ENCODE peak calls at places on chromosomes 6 and 20, in five cellular contexts. H is IMR-90, G is GM23338, K is HCT116, N is heart right ventricle. F is an unnamed sample. For H3K27me3, the result is how much of the 10 kb centered on the place peaks cover.

GRCh38 chr6:4615231-4615630 is 161.0 kb upstream of the CDYL start:
- DNase-seq in H (no peak), G (no peak), K (no peak), N (no peak), F (no peak)

GRCh38 chr6:90186637-90187361 is 109.8 kb downstream of the BACH2 start:
- DNase-seq in H (no peak), G (peak), K (no peak), N (no peak), F (no peak)

GRCh38 chr20:51378171-51378928 is 164.2 kb downstream of the NFATC2 start:
- DNase-seq in H (no peak), G (peak), K (no peak), N (no peak), F (no peak)

GRCh38 chr20:10171864-10172751 is 46.5 kb upstream of the SNAP25 start:
- DNase-seq in H (peak), G (peak), K (no peak), N (peak), F (no peak)

GRCh38 chr6:169216830-169217229 is 36.8 kb downstream of the THBS2 start:
- DNase-seq in H (no peak), G (no peak), K (no peak), N (no peak), F (no peak)

GRCh38 chr6:133198725-133199124 is 42.4 kb upstream of the EYA4 start:
- DNase-seq in H (peak), G (no peak), K (peak), N (no peak), F (no peak)

GRCh38 chr6:36028887-36029324 is 1.3 kb downstream of the MAPK14 start:
- DNase-seq in H (peak), G (peak), K (no peak), N (peak), F (peak)

GRCh38 chr20:61764471-61765020 is 301.1 kb downstream of the TAF4 start:
- DNase-seq in H (no peak), G (no peak), K (no peak), N (no peak), F (no peak)

GRCh38 chr6:14468656-14469321 is 351.2 kb downstream of the CD83 start:
- DNase-seq in H (no peak), G (no peak), K (no peak), N (no peak), F (no peak)

GRCh38 chr20:6812530-6812929 is 45.0 kb downstream of the BMP2 start:
- DNase-seq in H (no peak), G (peak), K (no peak), N (no peak), F (no peak)

GRCh38 chr6:155100087-155100486 is 105.0 kb downstream of the TIAM2 start:
- DNase-seq in H (peak), G (no peak), K (no peak), N (peak), F (no peak)

GRCh38 chr6:152309648-152310047 is 327.5 kb downstream of the SYNE1 start:
- DNase-seq in H (no peak), G (peak), K (no peak), N (no peak), F (no peak)

GRCh38 chr20:52103911-52104545 is 87.6 kb downstream of the ZFP64 start:
- DNase-seq in H (peak), G (peak), K (no peak), N (no peak), F (no peak)

GRCh38 chr6:143018955-143019354 is 41.7 kb upstream of the AIG1 start:
- DNase-seq in H (peak), G (no peak), K (no peak), N (no peak), F (no peak)

GRCh38 chr6:3848380-3848779 is 793 bp upstream of the FAM50B start:
- DNase-seq in H (no peak), G (peak), K (no peak), N (no peak), F (no peak)

GRCh38 chr20:58890073-58890453 is 37.5 kb downstream of the GNAS start:
- DNase-seq in H (no peak), G (no peak), K (no peak), N (no peak), F (no peak)

GRCh38 chr6:111407686-111408085 is 75.3 kb downstream of the REV3L start:
- DNase-seq in H (no peak), G (no peak), K (no peak), N (no peak), F (no peak)

GRCh38 chr6:38452816-38453215 is 186.9 kb downstream of the BTBD9 start:
- DNase-seq in H (no peak), G (no peak), K (no peak), N (no peak), F (no peak)

GRCh38 chr6:130069471-130069870 is 51.1 kb downstream of the L3MBTL3 start:
- DNase-seq in H (no peak), G (no peak), K (no peak), N (no peak), F (no peak)

GRCh38 chr6:134719850-134720249 is 230.1 kb downstream of the ALDH8A1 start:
- DNase-seq in H (no peak), G (no peak), K (no peak), N (no peak), F (no peak)

GRCh38 chr6:134722429-134722828 is 227.5 kb downstream of the ALDH8A1 start:
- DNase-seq in H (no peak), G (no peak), K (no peak), N (no peak), F (no peak)

GRCh38 chr6:134722996-134723871 is 226.7 kb downstream of the ALDH8A1 start:
- DNase-seq in H (peak), G (no peak), K (no peak), N (no peak), F (no peak)

GRCh38 chr6:134721095-134721400 is 228.9 kb downstream of the ALDH8A1 start:
- DNase-seq in H (peak), G (no peak), K (no peak), N (no peak), F (no peak)

GRCh38 chr6:134720353-134721094 is 229.4 kb downstream of the ALDH8A1 start:
- DNase-seq in H (no peak), G (no peak), K (no peak), N (no peak), F (no peak)
- H3K27ac ChIP-seq in H (peak), G (no peak), K (no peak), N (peak), F (peak)

GRCh38 chr6:10383312-10384063 is 31.4 kb downstream of the TFAP2A start:
- DNase-seq in H (no peak), G (peak), K (peak), N (no peak), F (no peak)

GRCh38 chr6:10384719-10385511 is 30.0 kb downstream of the TFAP2A start:
- DNase-seq in H (no peak), G (peak), K (no peak), N (no peak), F (no peak)

GRCh38 chr6:10384333-10384718 is 30.5 kb downstream of the TFAP2A start:
- DNase-seq in H (no peak), G (no peak), K (no peak), N (no peak), F (no peak)

GRCh38 chr6:10382728-10383127 is 32.1 kb downstream of the TFAP2A start:
- DNase-seq in H (no peak), G (no peak), K (no peak), N (no peak), F (no peak)

DNA sequence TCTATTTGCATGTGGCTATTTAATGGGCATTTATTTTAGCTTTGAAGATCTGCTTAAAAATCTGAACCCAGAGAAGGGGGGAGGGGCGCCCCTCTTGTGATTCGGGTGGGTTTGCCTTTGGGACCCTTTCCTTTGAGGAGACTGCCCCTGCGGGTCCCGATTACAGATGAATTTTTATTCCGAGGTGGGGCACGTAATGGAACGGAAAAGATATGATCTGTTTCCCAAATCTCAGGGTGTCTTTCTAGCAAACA is 30.9 kb downstream of the TFAP2A start:
- DNase-seq in H (no peak), G (no peak), K (no peak), N (no peak), F (no peak)
- H3K27me3 ChIP-seq in H (half or more), G (half or more), K (under half), N (half or more), F (under half)

DNA sequence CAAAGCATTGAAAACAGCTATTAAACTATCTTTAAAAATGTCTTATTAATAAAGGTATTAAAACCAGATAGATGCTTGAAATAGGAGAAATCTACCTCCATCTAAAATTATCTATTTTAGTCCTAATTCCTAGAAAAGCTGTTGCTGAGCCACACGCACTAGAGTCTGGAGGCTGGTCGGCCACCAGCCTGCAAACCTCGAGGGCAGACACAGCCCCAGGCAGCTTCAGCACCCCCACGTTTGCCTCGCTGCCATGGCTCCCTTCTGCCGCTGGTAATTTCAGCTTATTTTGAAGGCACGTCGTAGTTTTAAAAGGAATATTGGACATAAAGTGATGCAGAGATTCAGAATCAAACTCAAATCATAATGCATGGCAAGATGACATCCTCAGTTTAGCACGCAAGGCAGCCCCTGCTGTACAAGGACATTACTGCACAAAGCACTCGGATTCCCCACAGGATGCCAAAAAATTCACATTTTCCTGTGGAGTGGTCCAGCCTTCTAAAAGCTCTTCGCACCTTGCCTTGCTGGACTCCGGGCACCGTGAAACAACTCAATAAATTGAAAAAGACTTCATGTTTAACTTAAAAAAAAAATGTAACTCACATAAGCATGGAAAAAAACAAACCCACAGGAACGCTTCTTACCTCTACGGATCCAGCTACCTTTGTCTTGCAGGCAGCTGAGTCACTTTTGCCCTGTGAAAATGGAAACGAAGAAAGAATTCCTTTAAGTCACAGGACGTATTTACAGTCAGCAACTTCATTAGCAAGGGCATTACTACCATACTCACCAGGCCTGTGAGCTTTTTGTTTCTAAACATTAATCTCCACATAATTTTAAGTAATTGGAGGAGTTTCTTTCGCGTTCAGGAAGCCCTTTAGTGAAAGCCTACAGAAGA is 143.4 kb upstream of the RPS6KA2 start:
- DNase-seq in H (peak), G (peak), K (no peak), N (no peak), F (peak)
- TF ChIP-seq CTCF in H (peak), G (peak), K (peak), N (no peak), F (no peak)

GRCh38 chr20:42949865-42950264 is 239.8 kb downstream of the PTPRT start:
- DNase-seq in H (no peak), G (no peak), K (no peak), N (no peak), F (no peak)

GRCh38 chr20:42941629-42942028 is 248.1 kb downstream of the PTPRT start:
- DNase-seq in H (no peak), G (no peak), K (no peak), N (no peak), F (no peak)

GRCh38 chr20:42945194-42945593 is 244.5 kb downstream of the PTPRT start:
- DNase-seq in H (no peak), G (no peak), K (no peak), N (no peak), F (no peak)

GRCh38 chr20:42945595-42945994 is 244.1 kb downstream of the PTPRT start:
- DNase-seq in H (no peak), G (no peak), K (no peak), N (no peak), F (no peak)
- H3K27ac ChIP-seq in H (no peak), G (no peak), K (no peak), N (no peak), F (no peak)

GRCh38 chr20:4247261-4247660 is 231.9 kb upstream of the RNF24 start:
- DNase-seq in H (no peak), G (no peak), K (no peak), N (no peak), F (no peak)

GRCh38 chr20:4245542-4245941 is 230.2 kb upstream of the RNF24 start:
- DNase-seq in H (no peak), G (no peak), K (no peak), N (no peak), F (no peak)

GRCh38 chr20:4244700-4245485 is 229.5 kb upstream of the RNF24 start:
- DNase-seq in H (no peak), G (no peak), K (no peak), N (no peak), F (no peak)

GRCh38 chr20:4246428-4246827 is 231.1 kb upstream of the RNF24 start:
- DNase-seq in H (no peak), G (no peak), K (no peak), N (no peak), F (no peak)

DNA sequence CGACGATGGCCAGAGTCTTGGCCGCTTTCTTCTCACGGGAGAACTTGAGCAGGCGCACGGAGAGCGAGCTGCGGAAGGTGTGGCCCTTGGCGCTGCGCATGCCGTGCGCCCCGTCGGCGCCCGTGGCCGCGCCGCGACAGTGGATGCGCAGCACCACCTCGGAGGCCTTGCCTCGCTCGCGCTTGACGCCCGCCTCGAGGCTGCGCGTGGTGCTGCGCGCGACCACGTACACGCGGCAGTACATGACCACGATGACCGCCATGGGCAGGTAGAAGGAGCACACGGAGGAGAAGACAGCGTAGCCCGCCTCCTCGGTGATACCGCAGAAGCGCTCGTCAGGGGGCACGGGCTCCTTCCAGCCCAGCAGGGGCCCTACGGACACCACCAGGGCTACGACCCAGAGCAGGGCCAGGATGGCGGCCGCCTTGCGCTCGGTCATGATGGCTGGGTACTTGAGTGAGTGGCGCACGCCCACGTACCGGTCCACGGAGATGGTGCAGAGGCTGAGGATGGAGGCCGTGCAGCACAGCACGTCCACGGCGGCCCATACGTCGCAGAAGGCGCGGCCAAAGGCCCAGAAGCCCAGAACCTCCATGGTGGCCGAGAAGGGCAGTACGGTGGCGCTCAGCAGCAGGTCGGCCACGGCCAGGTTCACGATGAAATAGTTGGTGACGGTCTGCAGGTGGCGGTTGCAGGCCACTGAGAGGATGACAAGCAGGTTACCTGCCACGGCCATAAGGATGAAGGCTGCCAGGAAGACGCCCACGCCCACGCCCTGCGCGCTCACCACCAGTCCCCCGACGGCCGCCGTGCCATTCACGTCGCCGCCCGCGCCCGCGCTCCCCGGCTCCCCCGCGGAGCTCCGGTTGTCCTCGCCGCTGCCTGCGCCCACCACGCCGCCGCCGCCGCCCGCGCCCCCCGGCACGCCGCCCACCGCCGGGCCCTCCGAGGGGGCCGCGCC is 232.8 kb upstream of the RNF24 start:
- DNase-seq in H (no peak), G (peak), K (no peak), N (no peak), F (no peak)
- H3K27me3 ChIP-seq in H (under half), G (half or more), K (under half), N (under half), F (under half)

GRCh38 chr6:52063584-52064400 is 23.6 kb downstream of the PKHD1 start:
- DNase-seq in H (peak), G (peak), K (peak), N (no peak), F (peak)
- TF ChIP-seq CTCF in H (peak), G (peak), K (peak), N (peak), F (peak)

DNA sequence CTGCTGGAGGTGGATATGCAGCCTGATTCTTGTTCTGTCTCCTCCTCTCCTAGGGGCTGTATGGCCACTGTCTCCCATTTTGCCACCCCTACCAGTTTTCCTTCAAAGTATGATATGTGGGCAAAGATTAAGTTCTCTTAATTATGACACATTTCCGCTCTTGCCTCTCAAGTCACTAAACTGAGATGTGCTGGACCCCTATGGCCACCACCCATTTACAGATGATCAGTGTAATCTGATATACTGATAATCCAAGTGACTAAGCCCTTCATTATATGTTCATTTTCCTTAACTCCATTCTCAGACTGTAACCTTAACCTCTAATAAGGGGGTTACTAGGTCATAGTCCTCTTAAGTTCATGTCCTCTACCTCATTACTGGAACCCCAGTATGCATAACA is 711 bp upstream of the C20orf141 start:
- DNase-seq in H (peak), G (no peak), K (no peak), N (no peak), F (no peak)
- H3K27ac ChIP-seq in H (peak), G (no peak), K (no peak), N (no peak), F (no peak)

GRCh38 chr6:160130729-160131484 is 9.3 kb downstream of the SLC22A1 start:
- DNase-seq in H (no peak), G (no peak), K (no peak), N (no peak), F (no peak)
- H3K27me3 ChIP-seq in H (under half), G (under half), K (under half), N (under half), F (under half)